ENCODE peak calls at places on chromosomes 7 and 10, in five cellular contexts. W, R, M, A and F are unnamed samples.

GRCh38 chr7:151459726-151460473 is 20.0 kb upstream of the CRYGN start:
- DNase-seq in W (peak), R (no peak), M (peak), A (peak), F (peak)

GRCh38 chr7:44906980-44907379 is 21.6 kb upstream of the PURB start:
- DNase-seq in W (no peak), R (no peak), M (peak), A (no peak), F (no peak)

GRCh38 chr7:73647725-73648592 is 19.7 kb upstream of the VPS37D start:
- DNase-seq in W (peak), R (peak), M (no peak), A (peak), F (no peak)

GRCh38 chr10:132828681-132829080 is 42.7 kb upstream of the NKX6-2 start:
- DNase-seq in W (no peak), R (no peak), M (peak), A (no peak), F (no peak)

GRCh38 chr7:12731214-12731656 is 43.8 kb downstream of the ARL4A start:
- DNase-seq in W (no peak), R (peak), M (no peak), A (no peak), F (peak)

GRCh38 chr7:55513849-55514248 is 58.5 kb downstream of the VOPP1 start:
- DNase-seq in W (no peak), R (no peak), M (no peak), A (no peak), F (no peak)

GRCh38 chr7:122407195-122407594 is 102.6 kb upstream of the FEZF1 start:
- DNase-seq in W (no peak), R (no peak), M (no peak), A (no peak), F (no peak)

GRCh38 chr7:157000047-157000726 is 10.3 kb downstream of the MNX1 start:
- DNase-seq in W (no peak), R (no peak), M (peak), A (peak), F (no peak)

GRCh38 chr7:127346575-127347256 is 45.8 kb downstream of the ZNF800 start:
- DNase-seq in W (no peak), R (no peak), M (no peak), A (no peak), F (no peak)

GRCh38 chr7:44727346-44728262 is 21.0 kb upstream of the ZMIZ2 start:
- DNase-seq in W (no peak), R (no peak), M (no peak), A (no peak), F (no peak)

GRCh38 chr7:159022238-159022993 is 122.3 kb downstream of the VIPR2 start:
- DNase-seq in W (peak), R (peak), M (no peak), A (no peak), F (no peak)

GRCh38 chr10:132904814-132905649 is 37.3 kb downstream of the CFAP46 start:
- DNase-seq in W (no peak), R (no peak), M (no peak), A (no peak), F (no peak)

GRCh38 chr10:2760736-2761135 is 306.6 kb upstream of the PFKP start:
- DNase-seq in W (no peak), R (peak), M (no peak), A (no peak), F (no peak)

GRCh38 chr10:106714734-106715368 is 449.7 kb downstream of the SORCS1 start:
- DNase-seq in W (no peak), R (no peak), M (no peak), A (no peak), F (no peak)

GRCh38 chr10:73744690-73744994 is 470 bp downstream of the SEC24C start:
- DNase-seq in W (peak), R (peak), M (no peak), A (peak), F (peak)

GRCh38 chr7:141737118-141737835 is 881 bp upstream of the SSBP1 start:
- DNase-seq in W (peak), R (peak), M (no peak), A (no peak), F (peak)

GRCh38 chr7:130695840-130696239 is 9.5 kb upstream of the TSGA13 start:
- DNase-seq in W (peak), R (peak), M (no peak), A (peak), F (peak)

GRCh38 chr10:97234403-97234802 is 48.6 kb upstream of the SLIT1 start:
- DNase-seq in W (peak), R (peak), M (no peak), A (peak), F (peak)

GRCh38 chr10:45514283-45515270 is 140.6 kb downstream of the ALOX5 start:
- DNase-seq in W (no peak), R (no peak), M (no peak), A (no peak), F (no peak)

GRCh38 chr10:89741126-89741762 is 39.9 kb downstream of the KIF20B start:
- DNase-seq in W (no peak), R (no peak), M (no peak), A (peak), F (no peak)

GRCh38 chr10:122112625-122113160 is 123.7 kb downstream of the TACC2 start:
- DNase-seq in W (peak), R (peak), M (peak), A (peak), F (peak)

GRCh38 chr10:18618995-18619394 is 32.4 kb downstream of the NSUN6 start:
- DNase-seq in W (no peak), R (no peak), M (no peak), A (no peak), F (peak)

GRCh38 chr7:151089893-151090730 is 3.8 kb downstream of the AGAP3 start:
- DNase-seq in W (peak), R (no peak), M (no peak), A (no peak), F (no peak)

GRCh38 chr7:26662646-26663045 is 201.7 kb downstream of the SKAP2 start:
- DNase-seq in W (no peak), R (no peak), M (no peak), A (no peak), F (no peak)

GRCh38 chr7:26668821-26669220 is 195.6 kb downstream of the SKAP2 start:
- DNase-seq in W (no peak), R (no peak), M (no peak), A (no peak), F (no peak)

GRCh38 chr7:26667514-26668133 is 196.8 kb downstream of the SKAP2 start:
- DNase-seq in W (peak), R (peak), M (no peak), A (peak), F (peak)

GRCh38 chr7:26663905-26664673 is 200.3 kb downstream of the SKAP2 start:
- DNase-seq in W (no peak), R (no peak), M (no peak), A (no peak), F (no peak)

DNA sequence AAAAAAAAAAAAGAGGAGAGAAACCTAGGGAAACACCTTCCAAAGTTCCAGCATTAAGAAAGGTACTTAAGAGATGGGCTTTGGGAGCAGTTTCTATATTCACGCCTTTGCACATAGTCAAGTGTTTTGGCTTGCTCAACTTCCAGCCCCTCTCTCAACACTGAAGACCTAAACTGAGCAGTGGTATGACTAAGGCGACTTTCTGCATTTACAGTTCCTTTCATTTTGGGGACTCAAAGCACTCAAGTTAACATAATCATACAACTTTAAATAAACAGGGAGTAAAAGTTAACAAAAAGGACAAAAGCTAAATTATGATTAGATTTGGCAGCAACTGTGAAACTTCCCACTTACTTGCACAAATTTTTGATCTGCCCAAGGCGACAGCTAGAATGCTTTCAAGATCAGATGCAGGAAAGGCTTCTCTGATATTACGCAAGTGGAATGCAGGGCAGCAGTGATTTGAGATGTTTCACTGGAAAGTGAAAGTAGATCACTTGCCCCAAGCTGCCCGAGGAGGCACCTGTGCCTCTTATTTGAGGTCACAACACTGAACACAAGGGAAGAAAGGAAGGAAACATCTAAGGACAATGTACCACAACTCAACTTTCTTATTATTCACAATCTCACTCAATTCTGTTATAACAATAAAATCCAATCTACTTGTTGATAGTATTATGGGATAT is 199.5 kb downstream of the SKAP2 start:
- DNase-seq in W (peak), R (peak), M (no peak), A (no peak), F (no peak)
- H3K4me3 ChIP-seq in W (no peak), R (no peak), M (no peak), A (no peak), F (no peak)

GRCh38 chr10:23194966-23195845 is 3.1 kb downstream of the PTF1A start:
- DNase-seq in W (no peak), R (no peak), M (no peak), A (peak), F (no peak)
- H3K4me3 ChIP-seq in W (no peak), R (no peak), M (no peak), A (peak), F (peak)

DNA sequence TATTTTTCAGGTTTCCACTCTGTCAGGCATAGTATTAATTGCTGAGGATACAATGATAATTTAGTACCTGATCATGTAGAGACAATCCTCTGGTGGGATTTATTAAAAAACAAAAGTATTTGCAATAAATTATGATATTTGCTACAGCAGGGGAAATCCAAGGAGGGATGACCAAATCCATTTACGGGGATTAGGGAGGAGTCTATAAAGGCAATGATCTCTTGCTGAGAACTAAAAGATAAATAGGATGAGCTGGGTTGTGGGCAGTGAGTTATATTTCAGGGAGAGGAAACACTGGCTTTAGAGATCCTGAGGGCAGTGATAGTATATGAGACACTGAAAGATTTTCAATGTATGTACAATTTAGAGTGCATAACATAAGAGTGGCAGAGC is 305.5 kb downstream of the GPR37 start:
- DNase-seq in W (no peak), R (no peak), M (no peak), A (no peak), F (no peak)
- H3K4me3 ChIP-seq in W (no peak), R (no peak), M (no peak), A (no peak), F (no peak)

GRCh38 chr10:90988024-90988423 is 67.1 kb upstream of the ANKRD1 start:
- DNase-seq in W (no peak), R (no peak), M (no peak), A (no peak), F (no peak)

GRCh38 chr10:90997670-90998069 is 76.8 kb upstream of the ANKRD1 start:
- DNase-seq in W (no peak), R (no peak), M (no peak), A (no peak), F (no peak)

GRCh38 chr10:90988802-90989201 is 67.9 kb upstream of the ANKRD1 start:
- DNase-seq in W (no peak), R (no peak), M (no peak), A (no peak), F (peak)

GRCh38 chr10:90992462-90992861 is 71.6 kb upstream of the ANKRD1 start:
- DNase-seq in W (no peak), R (no peak), M (no peak), A (no peak), F (no peak)

GRCh38 chr10:90993340-90993739 is 72.5 kb upstream of the ANKRD1 start:
- DNase-seq in W (no peak), R (no peak), M (no peak), A (no peak), F (no peak)
- H3K4me3 ChIP-seq in W (no peak), R (no peak), M (no peak), A (no peak), F (no peak)

GRCh38 chr10:119928411-119928810 is 35.9 kb downstream of the SEC23IP start:
- DNase-seq in W (no peak), R (no peak), M (no peak), A (no peak), F (no peak)
- H3K4me3 ChIP-seq in W (no peak), R (no peak), M (no peak), A (no peak), F (no peak)

DNA sequence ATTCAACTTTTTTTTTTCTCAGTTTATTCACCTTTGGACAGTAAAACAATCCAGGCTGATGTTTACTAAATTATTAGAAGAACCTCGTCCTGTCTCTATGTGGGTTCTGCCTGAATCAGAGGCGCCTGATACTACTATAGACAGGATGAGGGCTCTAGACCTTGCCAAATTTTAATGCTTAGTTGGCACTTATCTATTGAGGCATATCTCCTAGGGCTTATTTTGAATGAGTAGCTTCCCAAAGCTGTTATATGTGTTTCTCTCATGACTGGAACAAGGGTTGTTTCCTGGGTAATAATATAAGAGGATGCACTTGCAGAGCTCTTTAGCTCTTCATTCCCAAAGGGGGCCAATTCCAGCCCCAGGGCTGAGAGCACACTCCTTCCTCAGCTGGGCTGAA is 23.6 kb downstream of the HECW1 start:
- DNase-seq in W (no peak), R (no peak), M (no peak), A (no peak), F (no peak)
- H3K4me3 ChIP-seq in W (no peak), R (no peak), M (no peak), A (no peak), F (no peak)

DNA sequence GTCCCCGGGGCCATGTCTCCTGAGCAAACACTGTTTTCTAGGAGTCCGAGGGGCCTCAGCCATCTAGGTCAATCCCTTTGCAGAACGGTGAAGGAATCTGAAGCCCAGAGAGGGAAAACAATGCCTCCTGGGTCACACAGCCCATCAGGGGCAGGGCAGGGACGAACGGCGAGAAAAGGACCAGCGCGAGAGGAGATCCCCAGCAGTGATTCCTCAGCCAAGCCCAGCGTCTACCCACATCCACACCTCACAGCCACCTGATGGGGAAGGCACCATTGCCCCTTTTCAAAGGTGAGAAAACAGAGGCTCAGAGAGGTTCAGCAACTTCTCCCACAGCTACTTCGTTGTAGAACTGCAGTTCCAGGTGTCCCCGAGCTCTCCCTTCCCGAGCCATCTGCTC is 17.9 kb upstream of the PSMG3 start:
- DNase-seq in W (no peak), R (no peak), M (no peak), A (no peak), F (no peak)
- H3K4me3 ChIP-seq in W (no peak), R (no peak), M (no peak), A (no peak), F (no peak)